ENCODE peak calls at places on chromosomes 2 and 18, in five cellular contexts. One of them, this sample, is unnamed.

GRCh38 chr18:25005602-25006375 is 346.2 kb downstream of the ZNF521 start:
- DNase-seq in transverse colon: no peak
- DNase-seq in NCI-H2029: no peak
- DNase-seq in aorta: no peak
- DNase-seq in Karpas-422: no peak
- DNase-seq in this sample: no peak

GRCh38 chr18:32669549-32670165 is 103.2 kb downstream of the KLHL14 start:
- DNase-seq in Karpas-422: peak; percentile 65
- DNase-seq in transverse colon: no peak
- DNase-seq in aorta: no peak
- DNase-seq in NCI-H2029: no peak
- DNase-seq in this sample: no peak

GRCh38 chr2:158115202-158115783 is 13.6 kb downstream of the UPP2 start:
- DNase-seq in Karpas-422: no peak
- DNase-seq in NCI-H2029: no peak
- DNase-seq in transverse colon: no peak
- DNase-seq in aorta: no peak
- DNase-seq in this sample: no peak

GRCh38 chr2:220466251-220466691 is 838.8 kb downstream of the SLC4A3 start:
- DNase-seq in Karpas-422: no peak
- DNase-seq in transverse colon: no peak
- DNase-seq in NCI-H2029: no peak
- DNase-seq in aorta: no peak
- DNase-seq in this sample: no peak

GRCh38 chr2:13103778-13104493 is 387.2 kb downstream of the TRIB2 start:
- DNase-seq in transverse colon: no peak
- DNase-seq in NCI-H2029: no peak
- DNase-seq in aorta: no peak
- DNase-seq in Karpas-422: no peak
- DNase-seq in this sample: no peak

GRCh38 chr2:207352978-207353377 is 176.8 kb upstream of the CREB1 start:
- DNase-seq in aorta: no peak
- DNase-seq in Karpas-422: peak; percentile 81
- DNase-seq in NCI-H2029: no peak
- DNase-seq in transverse colon: no peak
- DNase-seq in this sample: no peak

GRCh38 chr2:134408791-134409190 is 154.9 kb downstream of the MGAT5 start:
- DNase-seq in aorta: no peak
- DNase-seq in transverse colon: no peak
- DNase-seq in Karpas-422: no peak
- DNase-seq in NCI-H2029: no peak
- DNase-seq in this sample: no peak

GRCh38 chr2:221753401-221753800 is 181.3 kb upstream of the EPHA4 start:
- DNase-seq in NCI-H2029: no peak
- DNase-seq in transverse colon: no peak
- DNase-seq in aorta: no peak
- DNase-seq in Karpas-422: no peak
- DNase-seq in this sample: no peak

GRCh38 chr18:3186678-3187658 is 32.8 kb downstream of the MYOM1 start:
- DNase-seq in aorta: no peak
- DNase-seq in Karpas-422: peak; percentile 65
- DNase-seq in transverse colon: no peak
- DNase-seq in NCI-H2029: no peak
- DNase-seq in this sample: no peak

GRCh38 chr2:158644139-158644538 is 151.0 kb upstream of the DAPL1 start:
- DNase-seq in aorta: no peak
- DNase-seq in Karpas-422: no peak
- DNase-seq in transverse colon: no peak
- DNase-seq in NCI-H2029: no peak
- DNase-seq in this sample: no peak

GRCh38 chr2:176445831-176446433 is 176.7 kb downstream of the MTX2 start:
- DNase-seq in Karpas-422: no peak
- DNase-seq in transverse colon: no peak
- DNase-seq in NCI-H2029: no peak
- DNase-seq in aorta: no peak
- DNase-seq in this sample: no peak